ENCODE peak calls at places on chromosomes 2 and 18, in nine cellular contexts. One of them, this sample, is unnamed.
A peak's percentile ranks its signal among the peaks of the same experiment; 100 is the strongest.

GRCh38 chr2:23241106-23241505 is 143.9 kb upstream of the KLHL29 start:
- DNase-seq in heart left ventricle: no peak
- DNase-seq in IMR-90: no peak
- DNase-seq in HCT116: no peak
- DNase-seq in fibroblast of lung: no peak
- DNase-seq in SK-N-SH: no peak
- DNase-seq in stomach: no peak
- DNase-seq in GM23338: no peak
- DNase-seq in H9: no peak
- DNase-seq in this sample: no peak

GRCh38 chr2:42132066-42132965 is 36.8 kb upstream of the EML4 start:
- DNase-seq in HCT116: no peak
- DNase-seq in H9: no peak
- DNase-seq in heart left ventricle: no peak
- DNase-seq in IMR-90: peak; percentile 92
- DNase-seq in stomach: no peak
- DNase-seq in GM23338: no peak
- DNase-seq in SK-N-SH: no peak
- DNase-seq in fibroblast of lung: peak; percentile 99
- DNase-seq in this sample: peak; percentile 73

GRCh38 chr2:46909771-46910419 is 5.7 kb downstream of the MCFD2 start:
- DNase-seq in stomach: peak; percentile 33
- DNase-seq in H9: no peak
- DNase-seq in GM23338: no peak
- DNase-seq in HCT116: peak; percentile 94
- DNase-seq in fibroblast of lung: peak; percentile 95
- DNase-seq in IMR-90: peak; percentile 88
- DNase-seq in SK-N-SH: no peak
- DNase-seq in heart left ventricle: no peak
- DNase-seq in this sample: peak; percentile 84

GRCh38 chr2:159297042-159297707 is 10.7 kb upstream of the WDSUB1 start:
- DNase-seq in fibroblast of lung: no peak
- DNase-seq in H9: no peak
- DNase-seq in heart left ventricle: no peak
- DNase-seq in GM23338: peak; percentile 10
- DNase-seq in SK-N-SH: no peak
- DNase-seq in HCT116: no peak
- DNase-seq in IMR-90: no peak
- DNase-seq in stomach: no peak
- DNase-seq in this sample: no peak

GRCh38 chr18:73908323-73908722 is 239.3 kb downstream of the FBXO15 start:
- DNase-seq in IMR-90: peak; percentile 52
- DNase-seq in stomach: no peak
- DNase-seq in HCT116: no peak
- DNase-seq in fibroblast of lung: peak; percentile 41
- DNase-seq in GM23338: peak; percentile 76
- DNase-seq in heart left ventricle: no peak
- DNase-seq in SK-N-SH: no peak
- DNase-seq in H9: peak; percentile 57
- DNase-seq in this sample: no peak

GRCh38 chr18:44712025-44712424 is 31.3 kb downstream of the SETBP1 start:
- DNase-seq in H9: no peak
- DNase-seq in GM23338: peak; percentile 49
- DNase-seq in stomach: no peak
- DNase-seq in HCT116: no peak
- DNase-seq in SK-N-SH: no peak
- DNase-seq in fibroblast of lung: no peak
- DNase-seq in IMR-90: no peak
- DNase-seq in heart left ventricle: no peak
- DNase-seq in this sample: no peak

GRCh38 chr18:50879302-50880107 is 587 bp downstream of the ME2 start:
- DNase-seq in HCT116: no peak
- DNase-seq in fibroblast of lung: peak; percentile 63
- DNase-seq in GM23338: no peak
- DNase-seq in SK-N-SH: no peak
- DNase-seq in heart left ventricle: no peak
- DNase-seq in IMR-90: peak; percentile 38
- DNase-seq in H9: peak; percentile 39
- DNase-seq in stomach: peak; percentile 43
- DNase-seq in this sample: no peak

GRCh38 chr2:101883860-101884259 is 107.9 kb upstream of the IL1R2 start:
- DNase-seq in stomach: no peak
- DNase-seq in SK-N-SH: peak; percentile 27
- DNase-seq in IMR-90: peak; percentile 59
- DNase-seq in HCT116: peak; percentile 8
- DNase-seq in fibroblast of lung: peak; percentile 54
- DNase-seq in H9: no peak
- DNase-seq in heart left ventricle: no peak
- DNase-seq in GM23338: peak; percentile 69
- DNase-seq in this sample: peak; percentile 35

GRCh38 chr2:7792031-7792651 is 874.9 kb downstream of the RNF144A start:
- DNase-seq in stomach: peak; percentile 72
- DNase-seq in fibroblast of lung: peak; percentile 6
- DNase-seq in H9: no peak
- DNase-seq in SK-N-SH: no peak
- DNase-seq in heart left ventricle: no peak
- DNase-seq in IMR-90: no peak
- DNase-seq in HCT116: no peak
- DNase-seq in GM23338: no peak
- DNase-seq in this sample: no peak

GRCh38 chr2:151927501-151928221 is 99.4 kb upstream of the ARL5A start:
- DNase-seq in GM23338: peak; percentile 45
- DNase-seq in SK-N-SH: no peak
- DNase-seq in IMR-90: no peak
- DNase-seq in heart left ventricle: no peak
- DNase-seq in fibroblast of lung: no peak
- DNase-seq in stomach: no peak
- DNase-seq in HCT116: no peak
- DNase-seq in H9: peak; percentile 38
- DNase-seq in this sample: no peak

GRCh38 chr18:76388891-76389423 is 106.1 kb downstream of the ZNF516 start:
- DNase-seq in heart left ventricle: no peak
- DNase-seq in stomach: peak; percentile 24
- DNase-seq in H9: no peak
- DNase-seq in GM23338: no peak
- DNase-seq in IMR-90: peak; percentile 43
- DNase-seq in fibroblast of lung: no peak
- DNase-seq in SK-N-SH: no peak
- DNase-seq in HCT116: no peak
- DNase-seq in this sample: no peak

GRCh38 chr2:127421871-127422618 is 3.8 kb downstream of the PROC start:
- DNase-seq in H9: no peak
- DNase-seq in fibroblast of lung: no peak
- DNase-seq in HCT116: no peak
- DNase-seq in IMR-90: no peak
- DNase-seq in stomach: peak; percentile 22
- DNase-seq in SK-N-SH: no peak
- DNase-seq in GM23338: no peak
- DNase-seq in heart left ventricle: no peak
- DNase-seq in this sample: no peak

GRCh38 chr2:159790323-159790722 is 7.7 kb downstream of the CD302 start:
- DNase-seq in heart left ventricle: no peak
- DNase-seq in SK-N-SH: no peak
- DNase-seq in stomach: no peak
- DNase-seq in HCT116: no peak
- DNase-seq in GM23338: no peak
- DNase-seq in H9: no peak
- DNase-seq in fibroblast of lung: no peak
- DNase-seq in IMR-90: no peak
- DNase-seq in this sample: no peak

GRCh38 chr2:47513981-47514520 is 111.1 kb downstream of the MSH2 start:
- DNase-seq in H9: no peak
- DNase-seq in SK-N-SH: no peak
- DNase-seq in GM23338: no peak
- DNase-seq in stomach: no peak
- DNase-seq in heart left ventricle: no peak
- DNase-seq in IMR-90: no peak
- DNase-seq in HCT116: no peak
- DNase-seq in fibroblast of lung: no peak
- DNase-seq in this sample: no peak

GRCh38 chr2:46825231-46825957 is 90.2 kb downstream of the MCFD2 start:
- DNase-seq in stomach: no peak
- DNase-seq in H9: no peak
- DNase-seq in fibroblast of lung: no peak
- DNase-seq in SK-N-SH: no peak
- DNase-seq in heart left ventricle: no peak
- DNase-seq in GM23338: no peak
- DNase-seq in IMR-90: no peak
- DNase-seq in HCT116: no peak
- DNase-seq in this sample: no peak

GRCh38 chr2:26570083-26570430 is 71.1 kb downstream of the CIB4 start:
- DNase-seq in heart left ventricle: no peak
- DNase-seq in HCT116: no peak
- DNase-seq in fibroblast of lung: no peak
- DNase-seq in stomach: no peak
- DNase-seq in H9: no peak
- DNase-seq in IMR-90: no peak
- DNase-seq in SK-N-SH: no peak
- DNase-seq in GM23338: no peak
- DNase-seq in this sample: no peak

GRCh38 chr2:205187731-205188130 is 494.6 kb upstream of the NRP2 start:
- DNase-seq in GM23338: no peak
- DNase-seq in HCT116: no peak
- DNase-seq in heart left ventricle: no peak
- DNase-seq in H9: no peak
- DNase-seq in SK-N-SH: no peak
- DNase-seq in IMR-90: peak; percentile 52
- DNase-seq in stomach: no peak
- DNase-seq in fibroblast of lung: peak; percentile 67
- DNase-seq in this sample: no peak

GRCh38 chr2:127671557-127672302 is 3.6 kb downstream of the LIMS2 start:
- DNase-seq in fibroblast of lung: no peak
- DNase-seq in SK-N-SH: peak; percentile 8
- DNase-seq in IMR-90: no peak
- DNase-seq in H9: no peak
- DNase-seq in heart left ventricle: no peak
- DNase-seq in HCT116: no peak
- DNase-seq in GM23338: no peak
- DNase-seq in stomach: peak; percentile 17
- DNase-seq in this sample: no peak

GRCh38 chr2:74290066-74290465 is 53.1 kb downstream of the SLC4A5 start:
- DNase-seq in IMR-90: no peak
- DNase-seq in fibroblast of lung: no peak
- DNase-seq in GM23338: no peak
- DNase-seq in stomach: no peak
- DNase-seq in H9: no peak
- DNase-seq in SK-N-SH: no peak
- DNase-seq in HCT116: no peak
- DNase-seq in heart left ventricle: no peak
- DNase-seq in this sample: no peak

GRCh38 chr2:172430671-172431070 is 3.3 kb downstream of the ITGA6 start:
- DNase-seq in HCT116: peak; percentile 78
- DNase-seq in SK-N-SH: no peak
- DNase-seq in heart left ventricle: no peak
- DNase-seq in stomach: no peak
- DNase-seq in IMR-90: peak; percentile 33
- DNase-seq in fibroblast of lung: peak; percentile 32
- DNase-seq in H9: no peak
- DNase-seq in GM23338: no peak
- DNase-seq in this sample: peak; percentile 84
- H3K4me1 ChIP-seq in HCT116: peaks cover 80% of the 10 kb centered on the region
- H3K4me1 ChIP-seq in SK-N-SH: peaks cover 7% of the 10 kb centered on the region
- H3K4me1 ChIP-seq in heart left ventricle: no peaks in the 10 kb centered on the region
- H3K4me1 ChIP-seq in stomach: peaks cover 74% of the 10 kb centered on the region
- H3K4me1 ChIP-seq in IMR-90: peaks cover 7% of the 10 kb centered on the region
- H3K4me1 ChIP-seq in fibroblast of lung: peaks cover 4% of the 10 kb centered on the region
- H3K4me1 ChIP-seq in H9: peaks cover 27% of the 10 kb centered on the region
- H3K4me1 ChIP-seq in GM23338: peaks cover 83% of the 10 kb centered on the region
- H3K4me1 ChIP-seq in this sample: peaks cover 29% of the 10 kb centered on the region

DNA sequence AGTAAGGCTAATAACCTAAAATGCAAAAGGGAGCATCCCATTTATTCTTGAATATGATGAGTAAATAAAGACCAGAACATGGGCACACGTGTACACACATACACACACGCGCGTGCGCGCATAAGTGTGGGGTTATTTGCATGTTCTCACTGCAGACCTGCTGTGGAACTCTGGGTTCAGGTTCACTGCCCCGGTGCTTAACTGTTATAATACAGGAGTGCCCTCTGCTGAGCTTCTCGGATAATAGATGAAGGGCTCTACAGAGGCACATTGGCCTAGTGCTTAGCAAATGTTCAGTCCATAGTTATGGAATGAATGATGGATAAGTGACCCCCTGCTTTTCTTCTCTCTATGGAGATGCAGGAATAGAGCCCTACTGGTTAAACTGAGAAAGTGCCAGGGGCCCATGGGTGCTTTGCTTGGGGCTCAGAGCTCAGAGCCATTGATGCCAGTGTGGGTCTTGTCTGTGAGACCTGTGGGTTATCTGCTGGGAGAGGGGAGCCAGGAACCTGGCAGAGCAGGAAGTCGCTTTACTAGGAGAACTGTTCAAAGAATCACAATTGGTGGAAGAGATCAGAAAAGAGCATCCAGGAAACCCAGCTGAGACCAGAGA is 3.6 kb upstream of the ARL4C start:
- DNase-seq in GM23338: peak; percentile 78
- DNase-seq in IMR-90: peak; percentile 65
- DNase-seq in SK-N-SH: peak; percentile 61
- DNase-seq in HCT116: peak; percentile 49
- DNase-seq in stomach: peak; percentile 60
- DNase-seq in H9: peak; percentile 59
- DNase-seq in fibroblast of lung: peak; percentile 63
- DNase-seq in heart left ventricle: peak; percentile 55
- DNase-seq in this sample: peak; percentile 37
- TF ChIP-seq CTCF in GM23338: peak; percentile 84
- TF ChIP-seq CTCF in IMR-90: peak; percentile 75
- TF ChIP-seq CTCF in SK-N-SH: peak; percentile 64
- TF ChIP-seq CTCF in HCT116: peak; percentile 42
- TF ChIP-seq CTCF in stomach: peak; percentile 50
- TF ChIP-seq CTCF in H9: peak; percentile 74
- TF ChIP-seq CTCF in fibroblast of lung: peak; percentile 62
- TF ChIP-seq CTCF in heart left ventricle: peak; percentile 47
- TF ChIP-seq CTCF in this sample: peak; percentile 87

GRCh38 chr2:157424374-157424773 is 19.5 kb downstream of the CYTIP start:
- DNase-seq in HCT116: no peak
- DNase-seq in GM23338: no peak
- DNase-seq in heart left ventricle: no peak
- DNase-seq in stomach: no peak
- DNase-seq in IMR-90: no peak
- DNase-seq in fibroblast of lung: no peak
- DNase-seq in SK-N-SH: no peak
- DNase-seq in H9: no peak
- DNase-seq in this sample: no peak
- H3K4me1 ChIP-seq in HCT116: no peaks in the 10 kb centered on the region
- H3K4me1 ChIP-seq in GM23338: no peaks in the 10 kb centered on the region
- H3K4me1 ChIP-seq in heart left ventricle: no peaks in the 10 kb centered on the region
- H3K4me1 ChIP-seq in stomach: no peaks in the 10 kb centered on the region
- H3K4me1 ChIP-seq in IMR-90: no peaks in the 10 kb centered on the region
- H3K4me1 ChIP-seq in fibroblast of lung: no peaks in the 10 kb centered on the region
- H3K4me1 ChIP-seq in SK-N-SH: no peaks in the 10 kb centered on the region
- H3K4me1 ChIP-seq in H9: no peaks in the 10 kb centered on the region
- H3K4me1 ChIP-seq in this sample: no peaks in the 10 kb centered on the region

DNA sequence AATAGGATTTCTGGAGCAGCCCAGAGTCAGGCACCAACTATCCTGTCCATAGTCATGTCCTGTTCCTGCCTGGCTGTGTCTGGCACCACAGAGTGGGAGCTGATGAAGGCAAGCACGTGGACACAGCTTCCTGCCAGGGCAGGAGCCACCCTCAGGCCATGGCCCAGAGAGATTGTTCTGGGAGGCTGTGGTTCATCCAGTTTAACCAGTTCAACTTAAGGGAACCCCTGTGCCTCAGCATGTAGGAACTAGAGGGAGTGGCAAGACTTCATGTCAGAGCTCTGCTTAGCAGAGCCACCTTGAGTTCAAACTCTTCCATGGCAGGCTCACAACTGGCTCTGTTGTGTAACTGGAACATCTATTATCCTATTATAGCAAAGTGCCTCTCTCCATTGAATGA is 73.2 kb upstream of the NCKAP5 start:
- DNase-seq in IMR-90: peak; percentile 29
- DNase-seq in fibroblast of lung: no peak
- DNase-seq in SK-N-SH: no peak
- DNase-seq in HCT116: peak; percentile 55
- DNase-seq in GM23338: peak; percentile 58
- DNase-seq in heart left ventricle: no peak
- DNase-seq in stomach: peak; percentile 47
- DNase-seq in H9: peak; percentile 56
- DNase-seq in this sample: peak; percentile 96
- TF ChIP-seq CTCF in IMR-90: peak; percentile 25
- TF ChIP-seq CTCF in fibroblast of lung: peak; percentile 16
- TF ChIP-seq CTCF in SK-N-SH: no peak
- TF ChIP-seq CTCF in HCT116: peak; percentile 17
- TF ChIP-seq CTCF in GM23338: peak; percentile 50
- TF ChIP-seq CTCF in heart left ventricle: no peak
- TF ChIP-seq CTCF in stomach: peak; percentile 15
- TF ChIP-seq CTCF in H9: peak; percentile 54
- TF ChIP-seq CTCF in this sample: peak; percentile 93

This sample was measured in foreskin keratinocyte.